ENCODE peak calls at places on chromosomes 11 and 22, in nine cellular contexts. D is AG08395, V is tibial artery, L is fibroblast of lung, P is naive B cell, K is H9, J is NCI-H774, Y is ovary, M is NCI-H187 treated with DMSO at 0.1 percent for 48 hours. U is an unnamed sample.

GRCh38 chr11:75721852-75722668 is 4.4 kb downstream of the MOGAT2 start:
- DNase-seq in D (no peak), V (no peak), L (no peak), P (no peak), K (no peak), J (no peak), Y (no peak), M (no peak), U (no peak)

GRCh38 chr22:21025266-21025665 is 7.1 kb downstream of the SLC7A4 start:
- DNase-seq in D (no peak), V (no peak), L (no peak), P (no peak), K (no peak), J (no peak), Y (no peak), M (no peak), U (no peak)

GRCh38 chr11:47408598-47409439 is 429 bp downstream of the SLC39A13 start:
- DNase-seq in D (peak; percentile 84), V (peak; percentile 56), L (peak; percentile 85), P (no peak), K (peak; percentile 36), J (no peak), Y (peak; percentile 62), M (no peak), U (peak; percentile 37)

GRCh38 chr11:34213366-34213765 is 107.9 kb downstream of the NAT10 start:
- DNase-seq in D (no peak), V (no peak), L (no peak), P (no peak), K (no peak), J (no peak), Y (no peak), M (no peak), U (no peak)

GRCh38 chr11:43486141-43486540 is 127.4 kb downstream of the TTC17 start:
- DNase-seq in D (no peak), V (no peak), L (no peak), P (no peak), K (no peak), J (no peak), Y (no peak), M (no peak), U (no peak)

GRCh38 chr11:101003468-101003867 is 126.1 kb downstream of the PGR start:
- DNase-seq in D (no peak), V (no peak), L (no peak), P (no peak), K (peak; percentile 37), J (no peak), Y (no peak), M (no peak), U (peak; percentile 48)

GRCh38 chr11:119202554-119202953 is 3.6 kb upstream of the CBL start:
- DNase-seq in D (no peak), V (no peak), L (no peak), P (no peak), K (no peak), J (no peak), Y (no peak), M (no peak), U (no peak)

GRCh38 chr11:61510980-61511373 is 2.4 kb downstream of the LRRC10B start:
- DNase-seq in D (no peak), V (peak; percentile 78), L (no peak), P (no peak), K (no peak), J (no peak), Y (no peak), M (no peak), U (no peak)

GRCh38 chr11:2942872-2943710 is 13.9 kb upstream of the PHLDA2 start:
- DNase-seq in D (no peak), V (no peak), L (no peak), P (no peak), K (no peak), J (no peak), Y (no peak), M (no peak), U (no peak)

GRCh38 chr11:69999721-70000120 is 78.4 kb upstream of the ANO1 start:
- DNase-seq in D (no peak), V (no peak), L (no peak), P (no peak), K (peak; percentile 46), J (no peak), Y (no peak), M (no peak), U (no peak)

GRCh38 chr11:69778373-69778772 is 3.2 kb upstream of the FGF4 start:
- DNase-seq in D (no peak), V (no peak), L (no peak), P (no peak), K (no peak), J (no peak), Y (no peak), M (no peak), U (no peak)

GRCh38 chr11:117830072-117830471 is 5.5 kb upstream of the FXYD2 start:
- DNase-seq in D (no peak), V (no peak), L (no peak), P (no peak), K (peak; percentile 22), J (no peak), Y (peak; percentile 31), M (no peak), U (no peak)

GRCh38 chr11:118202599-118203422 is 22.0 kb downstream of the JAML start:
- DNase-seq in D (no peak), V (no peak), L (no peak), P (no peak), K (no peak), J (no peak), Y (no peak), M (no peak), U (no peak)

GRCh38 chr11:9862981-9863380 is 199.1 kb downstream of the SWAP70 start:
- DNase-seq in D (no peak), V (no peak), L (no peak), P (no peak), K (no peak), J (no peak), Y (no peak), M (no peak), U (peak; percentile 75)

GRCh38 chr22:37416806-37417205 is 10.5 kb downstream of the ELFN2 start:
- DNase-seq in D (no peak), V (no peak), L (no peak), P (no peak), K (no peak), J (no peak), Y (no peak), M (no peak), U (no peak)

GRCh38 chr11:19552684-19553083 is 160.0 kb upstream of the NAV2 start:
- DNase-seq in D (no peak), V (no peak), L (no peak), P (no peak), K (no peak), J (no peak), Y (no peak), M (no peak), U (no peak)

GRCh38 chr11:8203980-8204379 is 35.2 kb upstream of the RIC3 start:
- DNase-seq in D (no peak), V (no peak), L (no peak), P (no peak), K (peak; percentile 12), J (no peak), Y (no peak), M (no peak), U (no peak)

GRCh38 chr22:37431366-37431765 is 4.1 kb upstream of the ELFN2 start:
- DNase-seq in D (no peak), V (no peak), L (no peak), P (no peak), K (no peak), J (no peak), Y (no peak), M (no peak), U (no peak)

GRCh38 chr22:36775589-36775965 is 342 bp downstream of the IFT27 start:
- DNase-seq in D (no peak), V (peak; percentile 46), L (peak; percentile 5), P (peak; percentile 49), K (no peak), J (no peak), Y (peak; percentile 66), M (no peak), U (peak; percentile 24)